ENCODE peak calls at places on chromosomes 2 and 18, in eight cellular contexts. One of them, this sample, is unnamed.

GRCh38 chr2:23540804-23541360 is 155.9 kb downstream of the KLHL29 start:
- DNase-seq in mucosa of descending colon: no peak
- DNase-seq in kidney tubule cell: no peak
- DNase-seq in left cardiac atrium: no peak
- DNase-seq in Peyer's patch: no peak
- DNase-seq in D341Med: no peak
- DNase-seq in HEK293T: no peak
- DNase-seq in H1: no peak
- DNase-seq in this sample: no peak

GRCh38 chr2:175373001-175373727 is 191.7 kb upstream of the ATP5MC3 start:
- DNase-seq in Peyer's patch: no peak
- DNase-seq in mucosa of descending colon: no peak
- DNase-seq in D341Med: no peak
- DNase-seq in left cardiac atrium: no peak
- DNase-seq in HEK293T: no peak
- DNase-seq in kidney tubule cell: peak
- DNase-seq in H1: no peak
- DNase-seq in this sample: no peak

GRCh38 chr2:121284424-121285076 is 452 bp downstream of the TFCP2L1 start:
- DNase-seq in left cardiac atrium: no peak
- DNase-seq in D341Med: peak
- DNase-seq in HEK293T: no peak
- DNase-seq in H1: no peak
- DNase-seq in kidney tubule cell: peak
- DNase-seq in Peyer's patch: no peak
- DNase-seq in mucosa of descending colon: peak
- DNase-seq in this sample: no peak

GRCh38 chr2:7024261-7024660 is 107.0 kb downstream of the RNF144A start:
- DNase-seq in H1: no peak
- DNase-seq in HEK293T: no peak
- DNase-seq in Peyer's patch: no peak
- DNase-seq in left cardiac atrium: no peak
- DNase-seq in D341Med: no peak
- DNase-seq in kidney tubule cell: no peak
- DNase-seq in mucosa of descending colon: no peak
- DNase-seq in this sample: no peak

GRCh38 chr2:165700511-165700910 is 93.5 kb downstream of the GALNT3 start:
- DNase-seq in H1: no peak
- DNase-seq in Peyer's patch: no peak
- DNase-seq in HEK293T: no peak
- DNase-seq in left cardiac atrium: no peak
- DNase-seq in D341Med: no peak
- DNase-seq in mucosa of descending colon: no peak
- DNase-seq in kidney tubule cell: no peak
- DNase-seq in this sample: no peak

GRCh38 chr2:158458617-158458920 is 1.8 kb downstream of the PKP4 start:
- DNase-seq in mucosa of descending colon: no peak
- DNase-seq in HEK293T: no peak
- DNase-seq in H1: no peak
- DNase-seq in left cardiac atrium: no peak
- DNase-seq in Peyer's patch: no peak
- DNase-seq in D341Med: no peak
- DNase-seq in kidney tubule cell: no peak
- DNase-seq in this sample: no peak

GRCh38 chr2:40282428-40282827 is 169.5 kb downstream of the SLC8A1 start:
- DNase-seq in left cardiac atrium: no peak
- DNase-seq in D341Med: no peak
- DNase-seq in HEK293T: no peak
- DNase-seq in mucosa of descending colon: no peak
- DNase-seq in Peyer's patch: no peak
- DNase-seq in H1: no peak
- DNase-seq in kidney tubule cell: peak
- DNase-seq in this sample: no peak

GRCh38 chr2:215364157-215365155 is 52.6 kb downstream of the ATIC start:
- DNase-seq in Peyer's patch: no peak
- DNase-seq in HEK293T: no peak
- DNase-seq in D341Med: no peak
- DNase-seq in kidney tubule cell: no peak
- DNase-seq in left cardiac atrium: no peak
- DNase-seq in H1: no peak
- DNase-seq in mucosa of descending colon: no peak
- DNase-seq in this sample: no peak

GRCh38 chr18:12092398-12093229 is 1.0 kb upstream of the ANKRD62 start:
- DNase-seq in D341Med: peak
- DNase-seq in Peyer's patch: no peak
- DNase-seq in HEK293T: peak
- DNase-seq in kidney tubule cell: peak
- DNase-seq in left cardiac atrium: peak
- DNase-seq in mucosa of descending colon: peak
- DNase-seq in H1: no peak
- DNase-seq in this sample: no peak

GRCh38 chr2:73984203-73984921 is at the start of gene TET3:
- DNase-seq in Peyer's patch: peak
- DNase-seq in left cardiac atrium: peak
- DNase-seq in mucosa of descending colon: peak
- DNase-seq in HEK293T: peak
- DNase-seq in H1: no peak
- DNase-seq in D341Med: peak
- DNase-seq in kidney tubule cell: peak
- DNase-seq in this sample: no peak

GRCh38 chr2:152718909-152719645 is 657 bp downstream of the ARL6IP6 start:
- DNase-seq in H1: peak
- DNase-seq in D341Med: peak
- DNase-seq in mucosa of descending colon: peak
- DNase-seq in left cardiac atrium: no peak
- DNase-seq in kidney tubule cell: peak
- DNase-seq in Peyer's patch: no peak
- DNase-seq in HEK293T: peak
- DNase-seq in this sample: no peak

GRCh38 chr2:21070322-21071257 is 26.7 kb upstream of the APOB start:
- DNase-seq in HEK293T: no peak
- DNase-seq in H1: no peak
- DNase-seq in kidney tubule cell: no peak
- DNase-seq in left cardiac atrium: no peak
- DNase-seq in mucosa of descending colon: no peak
- DNase-seq in D341Med: no peak
- DNase-seq in Peyer's patch: no peak
- DNase-seq in this sample: no peak

GRCh38 chr2:231926180-231926741 is at the start of gene NPPC:
- DNase-seq in mucosa of descending colon: peak
- DNase-seq in kidney tubule cell: peak
- DNase-seq in HEK293T: peak
- DNase-seq in H1: no peak
- DNase-seq in Peyer's patch: peak
- DNase-seq in D341Med: peak
- DNase-seq in left cardiac atrium: peak
- DNase-seq in this sample: peak

GRCh38 chr2:105544591-105545377 is 145.9 kb upstream of the FHL2 start:
- DNase-seq in D341Med: no peak
- DNase-seq in H1: no peak
- DNase-seq in kidney tubule cell: no peak
- DNase-seq in HEK293T: no peak
- DNase-seq in Peyer's patch: no peak
- DNase-seq in mucosa of descending colon: no peak
- DNase-seq in left cardiac atrium: no peak
- DNase-seq in this sample: no peak

GRCh38 chr2:20670315-20671035 is 3.5 kb downstream of the GDF7 start:
- DNase-seq in Peyer's patch: peak
- DNase-seq in kidney tubule cell: no peak
- DNase-seq in mucosa of descending colon: no peak
- DNase-seq in HEK293T: no peak
- DNase-seq in D341Med: no peak
- DNase-seq in left cardiac atrium: no peak
- DNase-seq in H1: no peak
- DNase-seq in this sample: no peak

GRCh38 chr2:200944467-200945394 is 18.7 kb downstream of the ORC2 start:
- DNase-seq in D341Med: no peak
- DNase-seq in left cardiac atrium: no peak
- DNase-seq in HEK293T: no peak
- DNase-seq in H1: no peak
- DNase-seq in Peyer's patch: peak
- DNase-seq in kidney tubule cell: peak
- DNase-seq in mucosa of descending colon: peak
- DNase-seq in this sample: no peak

GRCh38 chr2:189528617-189529016 is 52.0 kb downstream of the SLC40A1 start:
- DNase-seq in Peyer's patch: no peak
- DNase-seq in mucosa of descending colon: no peak
- DNase-seq in left cardiac atrium: no peak
- DNase-seq in kidney tubule cell: no peak
- DNase-seq in D341Med: no peak
- DNase-seq in H1: no peak
- DNase-seq in HEK293T: no peak
- DNase-seq in this sample: no peak

GRCh38 chr2:63066838-63067237 is 16.2 kb downstream of the OTX1 start:
- DNase-seq in Peyer's patch: no peak
- DNase-seq in left cardiac atrium: no peak
- DNase-seq in HEK293T: no peak
- DNase-seq in D341Med: no peak
- DNase-seq in H1: no peak
- DNase-seq in mucosa of descending colon: no peak
- DNase-seq in kidney tubule cell: no peak
- DNase-seq in this sample: no peak

GRCh38 chr2:69168144-69168813 is 155.3 kb downstream of the ANTXR1 start:
- DNase-seq in HEK293T: no peak
- DNase-seq in kidney tubule cell: peak
- DNase-seq in mucosa of descending colon: no peak
- DNase-seq in H1: no peak
- DNase-seq in Peyer's patch: no peak
- DNase-seq in D341Med: no peak
- DNase-seq in left cardiac atrium: no peak
- DNase-seq in this sample: no peak

GRCh38 chr2:56576001-56576400 is 392.2 kb downstream of the CCDC85A start:
- DNase-seq in H1: no peak
- DNase-seq in kidney tubule cell: no peak
- DNase-seq in mucosa of descending colon: no peak
- DNase-seq in D341Med: no peak
- DNase-seq in left cardiac atrium: no peak
- DNase-seq in Peyer's patch: no peak
- DNase-seq in HEK293T: no peak
- DNase-seq in this sample: no peak

GRCh38 chr18:8765692-8766463 is 60.5 kb downstream of the MTCL1 start:
- DNase-seq in left cardiac atrium: no peak
- DNase-seq in kidney tubule cell: no peak
- DNase-seq in HEK293T: no peak
- DNase-seq in D341Med: no peak
- DNase-seq in H1: no peak
- DNase-seq in mucosa of descending colon: no peak
- DNase-seq in Peyer's patch: no peak
- DNase-seq in this sample: no peak

GRCh38 chr2:232529806-232530547 is 4.0 kb downstream of the CHRND start:
- DNase-seq in HEK293T: no peak
- DNase-seq in left cardiac atrium: no peak
- DNase-seq in D341Med: no peak
- DNase-seq in kidney tubule cell: no peak
- DNase-seq in H1: no peak
- DNase-seq in mucosa of descending colon: no peak
- DNase-seq in Peyer's patch: peak
- DNase-seq in this sample: no peak

GRCh38 chr18:5238371-5238758 is 41.3 kb upstream of the AKAIN1 start:
- DNase-seq in Peyer's patch: peak
- DNase-seq in left cardiac atrium: peak
- DNase-seq in H1: no peak
- DNase-seq in kidney tubule cell: peak
- DNase-seq in D341Med: peak
- DNase-seq in mucosa of descending colon: peak
- DNase-seq in HEK293T: no peak
- DNase-seq in this sample: no peak

GRCh38 chr2:26268184-26268583 is 23.4 kb downstream of the HADHB start:
- DNase-seq in Peyer's patch: no peak
- DNase-seq in H1: no peak
- DNase-seq in HEK293T: no peak
- DNase-seq in D341Med: no peak
- DNase-seq in left cardiac atrium: no peak
- DNase-seq in kidney tubule cell: no peak
- DNase-seq in mucosa of descending colon: no peak
- DNase-seq in this sample: no peak

GRCh38 chr2:169664978-169665930 is 29.0 kb downstream of the CFAP210 start:
- DNase-seq in Peyer's patch: no peak
- DNase-seq in H1: no peak
- DNase-seq in D341Med: no peak
- DNase-seq in mucosa of descending colon: no peak
- DNase-seq in kidney tubule cell: no peak
- DNase-seq in left cardiac atrium: no peak
- DNase-seq in HEK293T: no peak
- DNase-seq in this sample: peak

GRCh38 chr18:28124239-28125029 is 52.5 kb downstream of the CDH2 start:
- DNase-seq in H1: no peak
- DNase-seq in mucosa of descending colon: no peak
- DNase-seq in Peyer's patch: no peak
- DNase-seq in kidney tubule cell: no peak
- DNase-seq in left cardiac atrium: no peak
- DNase-seq in HEK293T: no peak
- DNase-seq in D341Med: no peak
- DNase-seq in this sample: no peak

GRCh38 chr2:233707979-233708644 is 4.6 kb upstream of the UGT1A5 start:
- DNase-seq in kidney tubule cell: no peak
- DNase-seq in mucosa of descending colon: no peak
- DNase-seq in HEK293T: no peak
- DNase-seq in left cardiac atrium: no peak
- DNase-seq in H1: no peak
- DNase-seq in D341Med: no peak
- DNase-seq in Peyer's patch: no peak
- DNase-seq in this sample: no peak

GRCh38 chr2:100865819-100866462 is 46.0 kb downstream of the NPAS2 start:
- DNase-seq in HEK293T: no peak
- DNase-seq in Peyer's patch: no peak
- DNase-seq in D341Med: no peak
- DNase-seq in H1: no peak
- DNase-seq in mucosa of descending colon: no peak
- DNase-seq in kidney tubule cell: peak
- DNase-seq in left cardiac atrium: no peak
- DNase-seq in this sample: no peak

GRCh38 chr18:78296152-78296551 is 683.5 kb upstream of the SALL3 start:
- DNase-seq in HEK293T: no peak
- DNase-seq in mucosa of descending colon: no peak
- DNase-seq in D341Med: no peak
- DNase-seq in Peyer's patch: no peak
- DNase-seq in kidney tubule cell: no peak
- DNase-seq in left cardiac atrium: no peak
- DNase-seq in H1: no peak
- DNase-seq in this sample: no peak

GRCh38 chr2:169909376-169909775 is 82.1 kb downstream of the UBR3 start:
- DNase-seq in HEK293T: no peak
- DNase-seq in D341Med: no peak
- DNase-seq in left cardiac atrium: no peak
- DNase-seq in H1: no peak
- DNase-seq in kidney tubule cell: no peak
- DNase-seq in Peyer's patch: no peak
- DNase-seq in mucosa of descending colon: no peak
- DNase-seq in this sample: no peak

GRCh38 chr2:224780096-224780495 is 63.9 kb upstream of the CCDC195 start:
- DNase-seq in D341Med: no peak
- DNase-seq in kidney tubule cell: peak
- DNase-seq in mucosa of descending colon: no peak
- DNase-seq in Peyer's patch: no peak
- DNase-seq in HEK293T: no peak
- DNase-seq in left cardiac atrium: no peak
- DNase-seq in H1: no peak
- DNase-seq in this sample: no peak

GRCh38 chr18:7615840-7616239 is 48.7 kb downstream of the PTPRM start:
- DNase-seq in Peyer's patch: no peak
- DNase-seq in HEK293T: no peak
- DNase-seq in mucosa of descending colon: no peak
- DNase-seq in D341Med: no peak
- DNase-seq in H1: no peak
- DNase-seq in left cardiac atrium: no peak
- DNase-seq in kidney tubule cell: no peak
- DNase-seq in this sample: no peak

GRCh38 chr18:58174285-58174684 is 130.3 kb downstream of the NEDD4L start:
- DNase-seq in kidney tubule cell: no peak
- DNase-seq in HEK293T: no peak
- DNase-seq in Peyer's patch: no peak
- DNase-seq in mucosa of descending colon: no peak
- DNase-seq in D341Med: no peak
- DNase-seq in H1: no peak
- DNase-seq in left cardiac atrium: no peak
- DNase-seq in this sample: no peak

GRCh38 chr2:186697536-186697935 is 3.7 kb downstream of the FAM171B start:
- DNase-seq in mucosa of descending colon: no peak
- DNase-seq in Peyer's patch: no peak
- DNase-seq in D341Med: no peak
- DNase-seq in left cardiac atrium: no peak
- DNase-seq in H1: no peak
- DNase-seq in kidney tubule cell: peak
- DNase-seq in HEK293T: no peak
- DNase-seq in this sample: no peak

This sample was measured in HL-60.